ENCODE peak calls at places on chromosomes 7 and 10, in four cellular contexts. V is effector CD4-positive, alpha-beta T cell; U is NCI-H1417; M is NCI-H1436 treated with DMSO at 0.1 percent for 48 hours. Q is an unnamed sample.

GRCh38 chr10:112810651-112811215 is 139.3 kb upstream of the TCF7L2 start:
- DNase-seq in M (no peak), U (no peak), V (no peak), Q (no peak)

GRCh38 chr7:147779949-147780348 is 810.6 kb upstream of the C7orf33 start:
- DNase-seq in M (no peak), U (no peak), V (no peak), Q (no peak)

GRCh38 chr10:122316224-122316884 is 45.3 kb downstream of the BTBD16 start:
- DNase-seq in U (no peak), M (no peak), V (no peak), Q (no peak)

GRCh38 chr7:4267326-4268039 is 414.6 kb upstream of the FOXK1 start:
- DNase-seq in U (no peak), M (no peak), V (no peak), Q (no peak)

GRCh38 chr7:16203065-16203464 is 218.3 kb downstream of the CRPPA start:
- DNase-seq in V (no peak), M (no peak), U (no peak), Q (peak; percentile 41)

GRCh38 chr10:81108516-81109199 is 571.0 kb downstream of the SH2D4B start:
- DNase-seq in M (no peak), U (no peak), V (no peak), Q (no peak)

GRCh38 chr7:112211348-112211907 is 4.9 kb downstream of the ZNF277 start:
- DNase-seq in V (no peak), U (no peak), M (no peak), Q (no peak)

GRCh38 chr10:77318739-77319138 is 318.9 kb downstream of the KCNMA1 start:
- DNase-seq in V (no peak), M (no peak), U (no peak), Q (no peak)

GRCh38 chr10:32077896-32078295 is 21.7 kb upstream of the KIF5B start:
- DNase-seq in V (no peak), U (no peak), M (no peak), Q (no peak)

GRCh38 chr10:50373821-50374501 is 122.6 kb upstream of the ASAH2 start:
- DNase-seq in V (no peak), U (no peak), M (no peak), Q (no peak)

GRCh38 chr10:60934215-60935175 is 9.5 kb downstream of the RHOBTB1 start:
- DNase-seq in V (no peak), U (no peak), M (no peak), Q (no peak)

GRCh38 chr10:113381906-113382562 is 170.8 kb upstream of the HABP2 start:
- DNase-seq in V (no peak), M (no peak), U (no peak), Q (no peak)

GRCh38 chr10:191703-192518 is 56.7 kb downstream of the ZMYND11 start:
- DNase-seq in U (no peak), M (no peak), V (no peak), Q (no peak)

Q was measured in COR-L47.